ENCODE peak calls at places on chromosomes 7 and 10, in eight cellular contexts. One of them, this sample, is unnamed.

GRCh38 chr7:148524479-148525173 is 65.9 kb upstream of the C7orf33 start:
- DNase-seq in aorta: no peak
- DNase-seq in heart left ventricle: no peak
- DNase-seq in right cardiac atrium: no peak
- DNase-seq in prostate gland: no peak
- DNase-seq in Peyer's patch: no peak
- DNase-seq in AG04450: no peak
- DNase-seq in dorsolateral prefrontal cortex: no peak
- DNase-seq in this sample: no peak

GRCh38 chr7:44454348-44454747 is 36.1 kb downstream of the NUDCD3 start:
- DNase-seq in aorta: no peak
- DNase-seq in heart left ventricle: no peak
- DNase-seq in right cardiac atrium: no peak
- DNase-seq in prostate gland: no peak
- DNase-seq in Peyer's patch: no peak
- DNase-seq in AG04450: no peak
- DNase-seq in dorsolateral prefrontal cortex: no peak
- DNase-seq in this sample: no peak

GRCh38 chr10:97640868-97641811 is 669 bp downstream of the PI4K2A start:
- DNase-seq in aorta: peak; percentile 71
- DNase-seq in heart left ventricle: peak; percentile 37
- DNase-seq in right cardiac atrium: peak; percentile 68
- DNase-seq in prostate gland: peak; percentile 5
- DNase-seq in Peyer's patch: peak; percentile 32
- DNase-seq in AG04450: peak; percentile 24
- DNase-seq in dorsolateral prefrontal cortex: peak; percentile 10
- DNase-seq in this sample: peak; percentile 85

GRCh38 chr7:114294036-114294435 is 120.6 kb upstream of the FOXP2 start:
- DNase-seq in aorta: no peak
- DNase-seq in heart left ventricle: no peak
- DNase-seq in right cardiac atrium: no peak
- DNase-seq in prostate gland: no peak
- DNase-seq in Peyer's patch: no peak
- DNase-seq in AG04450: no peak
- DNase-seq in dorsolateral prefrontal cortex: no peak
- DNase-seq in this sample: no peak

GRCh38 chr10:17616403-17617030 is 657 bp downstream of the HACD1 start:
- DNase-seq in aorta: peak; percentile 86
- DNase-seq in heart left ventricle: peak; percentile 92
- DNase-seq in right cardiac atrium: peak; percentile 91
- DNase-seq in prostate gland: peak; percentile 72
- DNase-seq in Peyer's patch: peak; percentile 24
- DNase-seq in AG04450: no peak
- DNase-seq in dorsolateral prefrontal cortex: peak; percentile 55
- DNase-seq in this sample: peak; percentile 87

GRCh38 chr7:43362652-43363428 is 220.1 kb upstream of the STK17A start:
- DNase-seq in aorta: no peak
- DNase-seq in heart left ventricle: peak; percentile 55
- DNase-seq in right cardiac atrium: no peak
- DNase-seq in prostate gland: no peak
- DNase-seq in Peyer's patch: no peak
- DNase-seq in AG04450: no peak
- DNase-seq in dorsolateral prefrontal cortex: no peak
- DNase-seq in this sample: no peak

GRCh38 chr7:64515781-64516180 is 47.1 kb downstream of the ZNF680 start:
- DNase-seq in aorta: no peak
- DNase-seq in heart left ventricle: no peak
- DNase-seq in right cardiac atrium: no peak
- DNase-seq in prostate gland: no peak
- DNase-seq in Peyer's patch: no peak
- DNase-seq in AG04450: no peak
- DNase-seq in dorsolateral prefrontal cortex: no peak
- DNase-seq in this sample: no peak

GRCh38 chr10:98001736-98002135 is 28.7 kb downstream of the CRTAC1 start:
- DNase-seq in aorta: no peak
- DNase-seq in heart left ventricle: no peak
- DNase-seq in right cardiac atrium: no peak
- DNase-seq in prostate gland: no peak
- DNase-seq in Peyer's patch: no peak
- DNase-seq in AG04450: no peak
- DNase-seq in dorsolateral prefrontal cortex: no peak
- DNase-seq in this sample: no peak

GRCh38 chr10:77626266-77626935 is 11.2 kb downstream of the KCNMA1 start:
- DNase-seq in aorta: no peak
- DNase-seq in heart left ventricle: no peak
- DNase-seq in right cardiac atrium: no peak
- DNase-seq in prostate gland: no peak
- DNase-seq in Peyer's patch: no peak
- DNase-seq in AG04450: no peak
- DNase-seq in dorsolateral prefrontal cortex: no peak
- DNase-seq in this sample: no peak

GRCh38 chr10:132113206-132113605 is 47.5 kb downstream of the JAKMIP3 start:
- DNase-seq in aorta: no peak
- DNase-seq in heart left ventricle: no peak
- DNase-seq in right cardiac atrium: no peak
- DNase-seq in prostate gland: no peak
- DNase-seq in Peyer's patch: no peak
- DNase-seq in AG04450: no peak
- DNase-seq in dorsolateral prefrontal cortex: peak; percentile 49
- DNase-seq in this sample: peak; percentile 39

GRCh38 chr7:1670894-1671875 is 1.1 kb downstream of the ELFN1 start:
- DNase-seq in aorta: peak; percentile 43
- DNase-seq in heart left ventricle: no peak
- DNase-seq in right cardiac atrium: no peak
- DNase-seq in prostate gland: no peak
- DNase-seq in Peyer's patch: no peak
- DNase-seq in AG04450: no peak
- DNase-seq in dorsolateral prefrontal cortex: no peak
- DNase-seq in this sample: peak; percentile 54
- H3K4me3 ChIP-seq in aorta: no peak overlapping the region
- H3K4me3 ChIP-seq in heart left ventricle: peak overlapping the region; percentile 59
- H3K4me3 ChIP-seq in right cardiac atrium: peak overlapping the region; percentile 55
- H3K4me3 ChIP-seq in prostate gland: peak overlapping the region; percentile 24
- H3K4me3 ChIP-seq in Peyer's patch: peak overlapping the region; percentile 34
- H3K4me3 ChIP-seq in AG04450: no peak overlapping the region
- H3K4me3 ChIP-seq in dorsolateral prefrontal cortex: peak overlapping the region; percentile 42
- H3K4me3 ChIP-seq in this sample: peak overlapping the region; percentile 32

DNA sequence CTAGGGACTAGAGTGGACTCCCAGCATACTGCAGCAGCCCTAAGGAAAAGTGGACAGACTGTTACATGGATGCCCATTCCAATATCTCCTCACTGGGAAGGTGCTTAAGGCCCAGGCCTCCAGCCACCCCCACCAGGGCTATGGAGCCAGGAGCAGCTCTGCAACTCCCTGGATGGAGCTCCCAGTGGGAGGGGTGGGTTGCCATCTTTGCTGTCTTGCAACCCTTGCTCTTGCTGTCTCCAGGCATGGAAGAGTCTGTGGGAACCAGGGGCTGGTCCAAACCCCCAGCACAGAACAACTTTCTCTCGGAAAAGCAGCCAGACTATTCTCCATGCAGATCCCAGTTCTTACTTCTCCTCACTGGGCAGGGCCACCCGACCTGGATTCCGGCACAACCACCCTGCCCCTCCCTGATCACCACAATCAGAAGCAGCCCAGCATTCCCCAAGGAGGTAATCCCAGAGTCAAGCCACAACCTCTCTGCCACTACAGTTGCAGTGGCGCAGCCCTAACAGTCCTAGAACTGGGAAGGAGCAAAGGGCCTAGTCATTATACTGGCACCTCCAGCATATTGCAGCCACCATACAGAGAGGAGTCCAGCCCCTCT is 41.8 kb upstream of the ZNF488 start:
- DNase-seq in aorta: no peak
- DNase-seq in heart left ventricle: no peak
- DNase-seq in right cardiac atrium: no peak
- DNase-seq in prostate gland: peak; percentile 1
- DNase-seq in Peyer's patch: peak; percentile 6
- DNase-seq in AG04450: no peak
- DNase-seq in dorsolateral prefrontal cortex: no peak
- DNase-seq in this sample: peak; percentile 50
- H3K4me3 ChIP-seq in aorta: no peak overlapping the region
- H3K4me3 ChIP-seq in heart left ventricle: no peak overlapping the region
- H3K4me3 ChIP-seq in right cardiac atrium: no peak overlapping the region
- H3K4me3 ChIP-seq in prostate gland: no peak overlapping the region
- H3K4me3 ChIP-seq in Peyer's patch: no peak overlapping the region
- H3K4me3 ChIP-seq in AG04450: no peak overlapping the region
- H3K4me3 ChIP-seq in dorsolateral prefrontal cortex: no peak overlapping the region
- H3K4me3 ChIP-seq in this sample: no peak overlapping the region

GRCh38 chr7:152925412-152926147 is 166.0 kb downstream of the ACTR3B start:
- DNase-seq in aorta: no peak
- DNase-seq in heart left ventricle: no peak
- DNase-seq in right cardiac atrium: peak; percentile 56
- DNase-seq in prostate gland: no peak
- DNase-seq in Peyer's patch: no peak
- DNase-seq in AG04450: no peak
- DNase-seq in dorsolateral prefrontal cortex: no peak
- DNase-seq in this sample: no peak
- H3K4me3 ChIP-seq in aorta: no peak overlapping the region
- H3K4me3 ChIP-seq in heart left ventricle: peak overlapping the region; percentile 43
- H3K4me3 ChIP-seq in right cardiac atrium: peak overlapping the region; percentile 33
- H3K4me3 ChIP-seq in prostate gland: peak overlapping the region; percentile 23
- H3K4me3 ChIP-seq in Peyer's patch: no peak overlapping the region
- H3K4me3 ChIP-seq in AG04450: no peak overlapping the region
- H3K4me3 ChIP-seq in dorsolateral prefrontal cortex: peak overlapping the region; percentile 61
- H3K4me3 ChIP-seq in this sample: peak overlapping the region; percentile 18

GRCh38 chr7:73433924-73434700 is 534 bp downstream of the FZD9 start:
- DNase-seq in aorta: no peak
- DNase-seq in heart left ventricle: no peak
- DNase-seq in right cardiac atrium: peak; percentile 45
- DNase-seq in prostate gland: no peak
- DNase-seq in Peyer's patch: no peak
- DNase-seq in AG04450: no peak
- DNase-seq in dorsolateral prefrontal cortex: no peak
- DNase-seq in this sample: peak; percentile 83
- H3K4me3 ChIP-seq in aorta: peak overlapping the region; percentile 0
- H3K4me3 ChIP-seq in heart left ventricle: peak overlapping the region; percentile 41
- H3K4me3 ChIP-seq in right cardiac atrium: peak overlapping the region; percentile 44
- H3K4me3 ChIP-seq in prostate gland: peak overlapping the region; percentile 26
- H3K4me3 ChIP-seq in Peyer's patch: peak overlapping the region; percentile 50
- H3K4me3 ChIP-seq in AG04450: peak overlapping the region; percentile 57
- H3K4me3 ChIP-seq in dorsolateral prefrontal cortex: peak overlapping the region; percentile 58
- H3K4me3 ChIP-seq in this sample: peak overlapping the region; percentile 73

This sample was measured in spleen.